ENCODE peak calls at places on chromosomes 7 and 10, in six cellular contexts. P is IMR-90, A is H1, N is neuronal stem cell, C is H9, T is mesenchymal stem cell. O is an unnamed sample.
A peak's percentile ranks its signal among the peaks of the same experiment; 100 is the strongest.

GRCh38 chr10:58647366-58647765 is 134.7 kb downstream of the BICC1 start:
- DNase-seq in T (no peak), A (no peak), C (no peak), N (no peak), P (no peak), O (no peak)

GRCh38 chr10:19702215-19702614 is 114.0 kb upstream of the PLXDC2 start:
- DNase-seq in N (no peak), A (no peak), T (peak; percentile 36), C (no peak), P (peak; percentile 66), O (no peak)

GRCh38 chr7:92446869-92447238 is 428 bp upstream of the GATAD1 start:
- DNase-seq in T (no peak), N (no peak), A (no peak), C (no peak), P (no peak), O (no peak)

GRCh38 chr7:71509381-71509780 is 377.4 kb downstream of the GALNT17 start:
- DNase-seq in T (no peak), A (no peak), N (no peak), C (no peak), P (no peak), O (no peak)

GRCh38 chr10:33287112-33287511 is 47.4 kb downstream of the NRP1 start:
- DNase-seq in T (no peak), P (no peak), C (no peak), N (no peak), A (no peak), O (no peak)

GRCh38 chr10:130167707-130168106 is 31.5 kb downstream of the GLRX3 start:
- DNase-seq in A (no peak), C (no peak), T (no peak), N (no peak), P (no peak), O (no peak)

GRCh38 chr7:110534241-110534931 is 556.5 kb upstream of the LRRN3 start:
- DNase-seq in A (no peak), C (no peak), T (peak; percentile 12), N (no peak), P (peak; percentile 71), O (no peak)

GRCh38 chr7:29987083-29987482 is 2.5 kb downstream of the SCRN1 start:
- DNase-seq in A (no peak), P (peak; percentile 65), C (no peak), T (peak; percentile 66), N (no peak), O (no peak)

GRCh38 chr7:140911746-140912145 is 13.0 kb downstream of the BRAF start:
- DNase-seq in C (no peak), N (no peak), A (no peak), T (no peak), P (peak; percentile 11), O (no peak)

GRCh38 chr7:155965010-155965409 is 152.7 kb upstream of the SHH start:
- DNase-seq in P (peak; percentile 26), T (no peak), N (no peak), A (no peak), C (peak; percentile 12), O (no peak)

GRCh38 chr7:70752794-70753241 is 379.1 kb upstream of the GALNT17 start:
- DNase-seq in C (no peak), P (peak; percentile 57), N (no peak), A (no peak), T (peak; percentile 35), O (peak; percentile 76)

GRCh38 chr10:109166935-109167334 is 756.4 kb downstream of the XPNPEP1 start:
- DNase-seq in N (no peak), T (peak; percentile 13), A (no peak), C (no peak), P (peak; percentile 51), O (no peak)

GRCh38 chr10:14645239-14645960 is 129.3 kb downstream of the FAM107B start:
- DNase-seq in C (no peak), N (no peak), A (no peak), T (no peak), P (no peak), O (no peak)

GRCh38 chr10:22714524-22715289 is at the start of gene PIP4K2A:
- DNase-seq in P (peak; percentile 67), A (no peak), T (peak; percentile 71), N (peak; percentile 59), C (peak; percentile 51), O (peak; percentile 63)

GRCh38 chr7:85602196-85602595 is 415.3 kb upstream of the SEMA3D start:
- DNase-seq in P (peak; percentile 36), N (no peak), T (no peak), C (no peak), A (no peak), O (no peak)

GRCh38 chr10:33441561-33441960 is 107.1 kb upstream of the NRP1 start:
- DNase-seq in C (no peak), N (no peak), A (no peak), P (no peak), T (no peak), O (no peak)

GRCh38 chr10:87053577-87054181 is 33.6 kb downstream of the FAM25A start:
- DNase-seq in P (no peak), N (no peak), A (no peak), T (peak; percentile 6), C (no peak), O (no peak)

GRCh38 chr10:1400129-1400865 is 337.0 kb downstream of the ADARB2 start:
- DNase-seq in P (no peak), C (no peak), N (no peak), A (no peak), T (no peak), O (no peak)

GRCh38 chr10:59580257-59580863 is 129.3 kb downstream of the SLC16A9 start:
- DNase-seq in P (peak; percentile 58), T (peak; percentile 54), A (no peak), C (no peak), N (no peak), O (peak; percentile 45)

GRCh38 chr10:49627644-49628247 is 13.9 kb downstream of the CHAT start:
- DNase-seq in A (no peak), N (no peak), C (no peak), T (no peak), P (no peak), O (no peak)

GRCh38 chr10:120607016-120607709 is 150.1 kb downstream of the PLPP4 start:
- DNase-seq in C (no peak), A (no peak), P (peak; percentile 7), N (no peak), T (peak; percentile 78), O (no peak)

GRCh38 chr10:89086801-89087513 is 96.4 kb downstream of the FAS start:
- DNase-seq in C (peak; percentile 72), A (peak; percentile 17), N (no peak), T (peak; percentile 70), P (peak; percentile 82), O (peak; percentile 44)

GRCh38 chr7:152624218-152624617 is 51.7 kb downstream of the XRCC2 start:
- DNase-seq in N (no peak), T (no peak), C (no peak), P (no peak), A (no peak), O (no peak)

GRCh38 chr7:1946461-1947450 is 276.7 kb downstream of the ELFN1 start:
- DNase-seq in C (no peak), N (no peak), A (no peak), P (no peak), T (no peak), O (no peak)

GRCh38 chr10:73916761-73917470 is 6.0 kb downstream of the PLAU start:
- DNase-seq in A (no peak), P (peak; percentile 43), C (no peak), N (no peak), T (peak; percentile 70), O (no peak)

GRCh38 chr7:52719677-52720076 is 315.8 kb upstream of the POM121L12 start:
- DNase-seq in N (no peak), T (peak; percentile 49), P (no peak), C (no peak), A (no peak), O (no peak)

GRCh38 chr7:143239822-143240221 is 18.0 kb downstream of the TAS2R40 start:
- DNase-seq in P (peak; percentile 19), A (no peak), C (no peak), T (peak; percentile 11), N (no peak), O (no peak)

DNA sequence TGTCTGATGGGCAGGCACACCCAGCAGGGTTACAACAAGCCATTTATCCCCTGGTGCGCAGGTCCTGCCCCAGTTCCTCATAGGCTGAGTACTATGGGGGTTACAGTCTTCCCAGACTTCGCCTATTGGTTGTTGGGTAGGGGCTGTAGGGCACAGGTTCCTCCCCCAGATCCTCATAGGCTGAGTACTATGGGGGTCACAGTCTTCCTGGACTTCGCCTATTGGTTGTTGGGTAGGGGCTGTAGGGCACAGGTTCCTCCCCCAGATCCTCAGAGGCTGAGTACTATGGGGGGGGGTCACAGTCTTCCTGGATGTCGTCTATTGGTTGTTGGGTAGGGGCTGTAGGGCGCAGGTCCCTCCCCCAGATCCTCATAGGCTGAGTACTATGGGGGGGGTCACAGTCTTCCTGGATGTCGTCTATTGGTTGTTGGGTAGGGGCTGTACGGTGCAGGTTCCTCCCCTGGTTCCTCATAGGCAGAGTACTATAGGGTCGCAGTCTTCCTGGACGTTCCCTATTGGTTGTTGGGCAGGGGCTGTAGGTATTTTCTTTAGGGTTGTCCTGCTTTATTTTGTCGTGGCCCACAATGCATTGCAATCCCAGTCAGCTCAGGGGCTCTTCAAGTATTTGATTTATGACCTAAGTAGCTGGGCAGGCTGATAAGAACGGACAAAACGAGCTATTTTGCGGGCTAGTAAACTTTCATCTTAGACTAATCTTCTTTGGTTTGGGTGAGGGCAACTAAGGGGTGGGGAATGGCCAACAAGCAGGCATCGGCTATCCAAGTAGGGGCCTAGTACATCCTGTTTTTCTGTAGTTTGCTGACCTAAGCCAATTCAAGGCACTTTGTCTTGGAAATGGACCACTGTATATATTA is 3.4 kb downstream of the LRRC27 start:
- DNase-seq in T (peak; percentile 57), N (no peak), A (no peak), C (peak; percentile 71), P (no peak), O (peak; percentile 15)
- H4K8ac ChIP-seq in T (peak overlapping the region; percentile 21), N (peak overlapping the region; percentile 8), A (no peak overlapping the region), C (no peak overlapping the region), P (no peak overlapping the region), O (no peak overlapping the region)

DNA sequence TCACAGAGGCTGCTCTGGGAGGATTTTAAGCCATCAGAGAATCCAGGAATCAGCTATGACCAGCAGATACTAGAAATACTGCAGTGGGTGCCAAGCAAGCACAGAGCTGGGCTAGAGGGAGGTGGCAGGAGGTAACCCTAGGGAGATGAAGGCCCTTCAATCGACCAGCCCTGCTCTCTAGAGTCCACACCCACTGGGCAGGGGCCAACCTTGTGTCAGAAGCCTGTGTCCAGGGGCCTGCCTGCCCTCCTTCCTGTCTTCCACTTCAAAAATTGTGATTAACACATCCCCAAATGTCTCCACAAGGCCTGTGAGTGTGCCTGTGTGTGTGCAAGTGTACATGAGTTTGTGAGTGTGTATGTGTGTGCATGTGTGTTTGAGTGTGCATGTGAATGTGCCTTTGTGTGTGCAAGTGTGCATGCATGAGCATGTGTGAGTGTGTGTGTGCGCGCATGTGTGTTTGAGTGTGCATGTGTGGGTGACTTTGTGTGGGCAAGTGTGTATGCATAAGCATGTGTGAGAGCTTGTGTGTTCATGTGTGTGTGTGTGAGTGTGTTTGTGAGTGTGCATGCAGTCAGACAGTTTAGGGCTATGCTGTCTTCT is 367.7 kb downstream of the SFMBT2 start:
- DNase-seq in P (no peak), C (no peak), N (no peak), T (no peak), A (no peak), O (no peak)
- H3K23ac ChIP-seq in P (no peak overlapping the region), C (no peak overlapping the region), N (peak overlapping the region; percentile 19), T (peak overlapping the region; percentile 66), A (no peak overlapping the region), O (no peak overlapping the region)

GRCh38 chr10:126283307-126283706 is 105.0 kb downstream of the ADAM12 start:
- DNase-seq in T (no peak), P (no peak), C (no peak), N (no peak), A (no peak), O (no peak)
- H2BK15ac ChIP-seq in T (no peak overlapping the region), P (no peak overlapping the region), C (no peak overlapping the region), N (no peak overlapping the region), A (no peak overlapping the region), O (no peak overlapping the region)

GRCh38 chr10:132942740-132943554 is 577 bp upstream of the CFAP46 start:
- DNase-seq in N (no peak), P (no peak), C (no peak), A (no peak), T (no peak), O (peak; percentile 63)
- H4K8ac ChIP-seq in N (no peak overlapping the region), P (peak overlapping the region; percentile 70), C (no peak overlapping the region), A (no peak overlapping the region), T (peak overlapping the region; percentile 66), O (no peak overlapping the region)

O was measured in mesendoderm.